ENCODE peak calls at places on chromosomes 5 and 9, in five cellular contexts. B, C, X, E and W are unnamed samples.

GRCh38 chr9:137241490-137242328 is 622 bp downstream of the TUBB4B start:
- DNase-seq in B (peak), C (peak), X (no peak), E (peak), W (no peak)

GRCh38 chr9:121771851-121772599 is 120.6 kb downstream of the DAB2IP start:
- DNase-seq in B (no peak), C (no peak), X (no peak), E (no peak), W (no peak)

GRCh38 chr5:133735346-133735745 is 123.0 kb upstream of the FSTL4 start:
- DNase-seq in B (no peak), C (no peak), X (no peak), E (peak), W (no peak)

GRCh38 chr5:67402526-67402925 is 205.9 kb upstream of the CD180 start:
- DNase-seq in B (no peak), C (no peak), X (no peak), E (no peak), W (no peak)

GRCh38 chr9:90394866-90395265 is 247.8 kb downstream of the DIRAS2 start:
- DNase-seq in B (no peak), C (no peak), X (no peak), E (no peak), W (no peak)

GRCh38 chr5:78717674-78718073 is 69.1 kb upstream of the LHFPL2 start:
- DNase-seq in B (no peak), C (no peak), X (no peak), E (no peak), W (no peak)

GRCh38 chr5:175840050-175840841 is 31.1 kb upstream of the CPLX2 start:
- DNase-seq in B (peak), C (no peak), X (no peak), E (peak), W (no peak)

GRCh38 chr9:12876872-12877271 is 102.1 kb downstream of the LURAP1L start:
- DNase-seq in B (no peak), C (no peak), X (no peak), E (no peak), W (no peak)

GRCh38 chr9:12697719-12698118 is 4.5 kb downstream of the TYRP1 start:
- DNase-seq in B (no peak), C (no peak), X (no peak), E (no peak), W (no peak)

GRCh38 chr9:2336055-2336454 is 285.5 kb upstream of the VLDLR start:
- DNase-seq in B (no peak), C (no peak), X (no peak), E (no peak), W (no peak)

GRCh38 chr5:80219381-80219780 is 36.5 kb downstream of the SERINC5 start:
- DNase-seq in B (no peak), C (no peak), X (no peak), E (no peak), W (no peak)

GRCh38 chr9:32427111-32427873 is 42.8 kb downstream of the ACO1 start:
- DNase-seq in B (no peak), C (no peak), X (no peak), E (peak), W (no peak)

GRCh38 chr5:33684760-33685159 is 207.0 kb downstream of the ADAMTS12 start:
- DNase-seq in B (no peak), C (no peak), X (no peak), E (no peak), W (no peak)

GRCh38 chr9:134267305-134268265 is 58.7 kb upstream of the RXRA start:
- DNase-seq in B (no peak), C (no peak), X (no peak), E (peak), W (no peak)

GRCh38 chr9:126440938-126441337 is 114.3 kb downstream of the MVB12B start:
- DNase-seq in B (no peak), C (no peak), X (no peak), E (no peak), W (no peak)

GRCh38 chr5:15938961-15939360 is 240.6 kb downstream of the MARCHF11 start:
- DNase-seq in B (no peak), C (no peak), X (no peak), E (no peak), W (no peak)

GRCh38 chr9:69637801-69638200 is 34.4 kb downstream of the APBA1 start:
- DNase-seq in B (no peak), C (no peak), X (no peak), E (no peak), W (no peak)

GRCh38 chr5:124663101-124663506 is 83.3 kb downstream of the ZNF608 start:
- DNase-seq in B (peak), C (no peak), X (no peak), E (peak), W (no peak)

GRCh38 chr9:121824651-121825480 is 173.4 kb downstream of the DAB2IP start:
- DNase-seq in B (peak), C (peak), X (no peak), E (peak), W (no peak)

DNA sequence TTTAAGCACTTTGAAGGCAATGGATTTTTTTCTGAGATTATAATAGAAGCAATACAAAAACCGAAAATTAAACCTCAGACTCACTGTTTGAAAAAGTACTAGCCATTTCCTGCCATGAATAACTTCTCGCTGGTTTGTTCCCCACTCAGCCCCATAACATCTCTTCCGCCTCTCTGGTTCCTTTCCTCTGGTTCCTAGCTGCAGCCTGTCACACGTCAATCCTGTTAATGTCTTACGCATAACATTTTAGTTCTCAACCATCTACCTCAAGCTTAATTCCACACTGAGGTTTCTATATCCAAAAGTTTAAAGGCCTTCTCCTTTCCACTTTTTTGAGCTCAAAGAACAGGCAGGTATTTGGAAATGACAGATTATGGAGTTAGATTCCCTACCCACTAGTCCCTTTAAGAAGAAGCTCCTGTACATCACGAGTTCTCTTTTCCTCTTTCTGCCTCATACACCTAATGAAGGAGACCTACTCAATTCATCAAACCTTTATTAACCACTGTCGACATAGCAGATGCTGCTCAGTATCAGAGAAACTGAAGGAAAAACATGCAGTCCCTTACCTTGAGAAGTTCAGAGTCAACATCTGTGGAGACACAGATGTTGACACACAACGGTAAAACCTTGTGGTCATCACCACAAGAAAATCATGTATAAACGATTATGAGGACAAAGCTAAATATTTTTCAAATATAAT is 243.0 kb upstream of the PTGER4 start:
- DNase-seq in B (no peak), C (no peak), X (no peak), E (no peak), W (no peak)
- TF ChIP-seq GABPA in B (no peak), C (no peak), X (no peak), E (no peak), W (no peak)

GRCh38 chr5:42988568-42988967 is 51.6 kb downstream of the ANXA2R start:
- DNase-seq in B (no peak), C (no peak), X (no peak), E (no peak), W (no peak)
- TF ChIP-seq POLR2AphosphoS5 in B (no peak), C (no peak), X (no peak), E (no peak), W (no peak)

DNA sequence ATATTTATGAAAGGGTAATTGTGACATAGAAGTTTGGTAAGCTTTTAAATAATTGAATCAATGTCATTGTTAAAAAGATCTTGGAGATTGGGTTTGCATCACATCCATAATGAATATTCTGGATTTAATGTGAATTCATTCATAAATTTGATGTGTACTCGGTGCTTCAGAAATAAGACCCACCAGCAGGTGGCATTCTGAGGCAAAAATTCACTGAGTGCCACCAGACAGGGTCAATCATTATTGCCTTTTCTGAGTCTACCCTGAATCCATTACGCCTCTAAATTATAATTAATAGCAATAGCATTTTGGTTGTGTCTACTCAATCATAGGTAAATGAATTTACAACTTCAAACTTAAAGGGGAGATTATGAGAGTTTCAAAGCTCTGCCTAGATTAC is 1.0 kb downstream of the TRPC7 start:
- DNase-seq in B (peak), C (peak), X (no peak), E (no peak), W (no peak)
- TF ChIP-seq REST in B (no peak), C (no peak), X (no peak), E (no peak), W (no peak)

DNA sequence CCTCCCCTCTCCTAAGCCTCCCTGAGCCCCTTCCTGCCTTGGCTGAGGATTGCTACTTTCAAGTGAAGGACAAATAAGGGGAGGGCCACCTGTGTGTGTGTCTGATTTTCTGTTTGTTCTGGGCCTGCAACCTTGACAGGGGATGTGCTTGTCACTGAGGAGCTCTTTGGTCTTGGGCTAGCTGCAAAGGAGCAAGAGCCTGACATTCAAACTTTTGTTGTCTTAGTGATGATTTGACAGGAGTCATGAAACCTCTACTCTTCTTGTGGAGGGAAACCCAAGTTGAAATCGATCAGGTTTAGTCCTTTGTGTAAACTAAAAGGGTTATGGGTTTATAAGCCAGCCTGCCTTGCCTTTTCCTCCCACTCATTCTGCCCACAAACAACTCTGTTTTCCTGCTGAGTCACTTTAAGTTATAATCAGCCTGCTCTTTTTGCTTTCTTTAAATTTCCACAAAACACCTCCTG is 16.9 kb downstream of the CLTA start:
- DNase-seq in B (no peak), C (no peak), X (no peak), E (peak), W (no peak)
- TF ChIP-seq GABPA in B (no peak), C (no peak), X (no peak), E (no peak), W (no peak)

GRCh38 chr5:151098185-151098813 is 17.5 kb upstream of the TNIP1 start:
- DNase-seq in B (no peak), C (no peak), X (no peak), E (no peak), W (peak)
- TF ChIP-seq POLR2AphosphoS5 in B (no peak), C (no peak), X (peak), E (no peak), W (no peak)

GRCh38 chr5:167766957-167767356 is 524.5 kb upstream of the WWC1 start:
- DNase-seq in B (no peak), C (no peak), X (no peak), E (no peak), W (no peak)

GRCh38 chr5:167764650-167765289 is 526.7 kb upstream of the WWC1 start:
- DNase-seq in B (no peak), C (no peak), X (no peak), E (no peak), W (no peak)

GRCh38 chr5:167767775-167768174 is 523.7 kb upstream of the WWC1 start:
- DNase-seq in B (no peak), C (no peak), X (no peak), E (no peak), W (no peak)

GRCh38 chr5:167765341-167765740 is 526.1 kb upstream of the WWC1 start:
- DNase-seq in B (no peak), C (no peak), X (no peak), E (no peak), W (no peak)

GRCh38 chr5:167763772-167764171 is 527.7 kb upstream of the WWC1 start:
- DNase-seq in B (no peak), C (no peak), X (no peak), E (no peak), W (no peak)
- TF ChIP-seq REST in B (no peak), C (no peak), X (no peak), E (no peak), W (no peak)

GRCh38 chr5:36943584-36943983 is 67.0 kb downstream of the NIPBL start:
- DNase-seq in B (no peak), C (no peak), X (no peak), E (no peak), W (no peak)

GRCh38 chr5:36945687-36946086 is 69.1 kb downstream of the NIPBL start:
- DNase-seq in B (no peak), C (no peak), X (no peak), E (no peak), W (no peak)

GRCh38 chr5:36946101-36946500 is 69.5 kb downstream of the NIPBL start:
- DNase-seq in B (no peak), C (no peak), X (no peak), E (no peak), W (no peak)

GRCh38 chr5:36944024-36944423 is 67.5 kb downstream of the NIPBL start:
- DNase-seq in B (no peak), C (no peak), X (no peak), E (no peak), W (no peak)

GRCh38 chr5:36944607-36945225 is 68.1 kb downstream of the NIPBL start:
- DNase-seq in B (peak), C (peak), X (no peak), E (peak), W (no peak)
- TF ChIP-seq GABPA in B (no peak), C (no peak), X (no peak), E (no peak), W (no peak)

GRCh38 chr5:95027151-95027721 is 257.7 kb downstream of the MCTP1 start:
- DNase-seq in B (no peak), C (no peak), X (no peak), E (no peak), W (no peak)

GRCh38 chr5:95027775-95028174 is 257.1 kb downstream of the MCTP1 start:
- DNase-seq in B (no peak), C (no peak), X (no peak), E (no peak), W (no peak)

GRCh38 chr5:95032801-95033200 is 252.1 kb downstream of the MCTP1 start:
- DNase-seq in B (no peak), C (no peak), X (no peak), E (no peak), W (no peak)

GRCh38 chr5:95029569-95030366 is 255.1 kb downstream of the MCTP1 start:
- DNase-seq in B (no peak), C (no peak), X (peak), E (no peak), W (no peak)
- TF ChIP-seq POLR2AphosphoS5 in B (no peak), C (no peak), X (no peak), E (no peak), W (no peak)